ENCODE peak calls at places on chromosome 14, in ten cellular contexts. X is foreskin fibroblast; J is iris pigment epithelial cell; N is activated CD4-positive, alpha-beta T cell treated with anti-CD3 and anti-CD28 coated beads, Interleukin-2, amount 50 U/mL, for 24 hours; U is left cardiac atrium; M is esophagus squamous epithelium; W is heart right ventricle; I is NCI-H1105 treated with DMSO at 0.1 percent for 48 hours; L is AG04450; Z is lower lobe of right lung. V is an unnamed sample.

GRCh38 chr14:104680806-104681688 is 8.4 kb upstream of the INF2 start:
- DNase-seq in N (no peak), J (peak), W (no peak), X (peak), U (peak), I (no peak), Z (peak), L (no peak), M (no peak), V (peak)

GRCh38 chr14:24315807-24316596 is 4.7 kb downstream of the LTB4R start:
- DNase-seq in I (peak), L (no peak), U (peak), M (no peak), J (peak), Z (peak), N (no peak), W (peak), X (no peak), V (no peak)

GRCh38 chr14:54312166-54312801 is 84.5 kb upstream of the CDKN3 start:
- DNase-seq in W (no peak), X (peak), J (peak), M (no peak), Z (no peak), U (no peak), L (peak), N (no peak), I (no peak), V (peak)

GRCh38 chr14:59277659-59278058 is 89.2 kb downstream of the DAAM1 start:
- DNase-seq in M (no peak), I (no peak), U (no peak), J (no peak), N (no peak), L (no peak), X (no peak), Z (no peak), W (no peak), V (peak)

GRCh38 chr14:63394856-63395255 is 76.1 kb upstream of the GPHB5 start:
- DNase-seq in N (no peak), X (no peak), J (peak), M (no peak), I (no peak), U (no peak), L (no peak), W (no peak), Z (no peak), V (no peak)

GRCh38 chr14:104400355-104400754 is 179.2 kb upstream of the C14orf180 start:
- DNase-seq in W (no peak), L (no peak), Z (no peak), U (no peak), N (no peak), J (no peak), I (no peak), X (no peak), M (no peak), V (no peak)

GRCh38 chr14:104144453-104144790 is 6.0 kb downstream of the KIF26A start:
- DNase-seq in X (no peak), W (no peak), J (no peak), N (no peak), U (no peak), Z (no peak), I (no peak), L (no peak), M (no peak), V (no peak)

GRCh38 chr14:88937706-88938105 is 113.3 kb downstream of the TTC8 start:
- DNase-seq in Z (no peak), L (no peak), J (peak), U (no peak), N (no peak), I (no peak), M (no peak), W (no peak), X (no peak), V (peak)